ENCODE peak calls at places on chromosomes 12 and 14, in eight cellular contexts. Z, H, V, B, G, U, X and I are unnamed samples.
A peak's percentile ranks its signal among the peaks of the same experiment; 100 is the strongest.

GRCh38 chr14:75113932-75114539 is 12.8 kb downstream of the NEK9 start:
- DNase-seq in Z (no peak), H (no peak), V (no peak), B (no peak), G (no peak), U (no peak), X (no peak), I (no peak)

GRCh38 chr12:5014269-5014668 is 29.4 kb upstream of the KCNA5 start:
- DNase-seq in Z (no peak), H (no peak), V (no peak), B (no peak), G (no peak), U (no peak), X (no peak), I (no peak)

GRCh38 chr12:40474630-40475029 is 217.6 kb upstream of the CNTN1 start:
- DNase-seq in Z (no peak), H (no peak), V (no peak), B (no peak), G (no peak), U (no peak), X (no peak), I (no peak)

GRCh38 chr12:9735601-9736000 is 2.7 kb upstream of the CLECL1 start:
- DNase-seq in Z (no peak), H (no peak), V (no peak), B (no peak), G (no peak), U (no peak), X (no peak), I (no peak)

GRCh38 chr12:131218291-131219172 is 264.8 kb downstream of the ADGRD1 start:
- DNase-seq in Z (peak; percentile 5), H (no peak), V (no peak), B (no peak), G (no peak), U (no peak), X (no peak), I (no peak)

GRCh38 chr12:104215638-104216297 is at the start of gene TXNRD1:
- DNase-seq in Z (no peak), H (peak; percentile 80), V (peak; percentile 87), B (peak; percentile 76), G (peak; percentile 88), U (peak; percentile 71), X (peak; percentile 87), I (peak; percentile 83)

GRCh38 chr12:96590970-96591369 is 101.6 kb downstream of the CFAP54 start:
- DNase-seq in Z (no peak), H (no peak), V (no peak), B (no peak), G (no peak), U (no peak), X (no peak), I (no peak)

GRCh38 chr14:51337520-51337919 is 97.5 kb downstream of the TMX1 start:
- DNase-seq in Z (no peak), H (no peak), V (no peak), B (no peak), G (no peak), U (no peak), X (no peak), I (no peak)

GRCh38 chr12:15933751-15934150 is 22.6 kb downstream of the DERA start:
- DNase-seq in Z (no peak), H (no peak), V (no peak), B (no peak), G (no peak), U (no peak), X (no peak), I (no peak)

GRCh38 chr12:116924558-116925453 is 14.1 kb downstream of the FBXW8 start:
- DNase-seq in Z (peak; percentile 70), H (peak; percentile 56), V (no peak), B (peak; percentile 63), G (no peak), U (no peak), X (no peak), I (no peak)

GRCh38 chr14:102930753-102931579 is 8.5 kb downstream of the AMN start:
- DNase-seq in Z (peak; percentile 45), H (peak; percentile 50), V (peak; percentile 72), B (no peak), G (no peak), U (no peak), X (peak; percentile 52), I (no peak)